ENCODE peak calls at places on chromosome 16, in nine cellular contexts. One of them, this sample, is unnamed. For H3K27me3, the result is how much of the 10 kb centered on the place peaks cover.

GRCh38 chr16:19900590-19900989 is 15.9 kb upstream of the GPRC5B start:
- DNase-seq in suprapubic skin: no peak
- DNase-seq in stomach: no peak
- DNase-seq in sigmoid colon: no peak
- DNase-seq in H1: no peak
- DNase-seq in ovary: no peak
- DNase-seq in GM12878: no peak
- DNase-seq in upper lobe of left lung: no peak
- DNase-seq in K562: no peak
- DNase-seq in this sample: no peak

GRCh38 chr16:842061-842476 is 41.5 kb upstream of the GNG13 start:
- DNase-seq in stomach: no peak
- DNase-seq in GM12878: no peak
- DNase-seq in K562: peak
- DNase-seq in ovary: no peak
- DNase-seq in sigmoid colon: no peak
- DNase-seq in H1: no peak
- DNase-seq in suprapubic skin: no peak
- DNase-seq in upper lobe of left lung: peak
- DNase-seq in this sample: no peak

GRCh38 chr16:22195695-22196558 is 10.2 kb upstream of the EEF2K start:
- DNase-seq in ovary: peak
- DNase-seq in upper lobe of left lung: peak
- DNase-seq in H1: peak
- DNase-seq in K562: peak
- DNase-seq in stomach: peak
- DNase-seq in GM12878: peak
- DNase-seq in sigmoid colon: peak
- DNase-seq in suprapubic skin: peak
- DNase-seq in this sample: peak

GRCh38 chr16:19916064-19916463 is 31.4 kb upstream of the GPRC5B start:
- DNase-seq in sigmoid colon: no peak
- DNase-seq in GM12878: no peak
- DNase-seq in suprapubic skin: no peak
- DNase-seq in K562: no peak
- DNase-seq in stomach: no peak
- DNase-seq in H1: no peak
- DNase-seq in upper lobe of left lung: no peak
- DNase-seq in ovary: no peak
- DNase-seq in this sample: no peak

GRCh38 chr16:81739503-81739902 is 39.6 kb upstream of the PLCG2 start:
- DNase-seq in K562: no peak
- DNase-seq in sigmoid colon: no peak
- DNase-seq in GM12878: no peak
- DNase-seq in upper lobe of left lung: no peak
- DNase-seq in stomach: no peak
- DNase-seq in ovary: no peak
- DNase-seq in suprapubic skin: no peak
- DNase-seq in H1: no peak
- DNase-seq in this sample: no peak

GRCh38 chr16:85765273-85765672 is 14.4 kb upstream of the C16orf74 start:
- DNase-seq in K562: no peak
- DNase-seq in ovary: no peak
- DNase-seq in H1: no peak
- DNase-seq in upper lobe of left lung: no peak
- DNase-seq in suprapubic skin: no peak
- DNase-seq in stomach: no peak
- DNase-seq in sigmoid colon: no peak
- DNase-seq in GM12878: no peak
- DNase-seq in this sample: no peak

GRCh38 chr16:8853611-8854010 is 15.2 kb downstream of the CARHSP1 start:
- DNase-seq in suprapubic skin: no peak
- DNase-seq in K562: no peak
- DNase-seq in stomach: no peak
- DNase-seq in GM12878: no peak
- DNase-seq in sigmoid colon: no peak
- DNase-seq in ovary: no peak
- DNase-seq in H1: no peak
- DNase-seq in upper lobe of left lung: no peak
- DNase-seq in this sample: no peak

GRCh38 chr16:30447512-30448226 is 2.0 kb upstream of the SEPHS2 start:
- DNase-seq in ovary: no peak
- DNase-seq in K562: no peak
- DNase-seq in sigmoid colon: no peak
- DNase-seq in upper lobe of left lung: no peak
- DNase-seq in H1: no peak
- DNase-seq in GM12878: no peak
- DNase-seq in stomach: no peak
- DNase-seq in suprapubic skin: no peak
- DNase-seq in this sample: no peak

GRCh38 chr16:77782694-77783093 is 5.7 kb upstream of the VAT1L start:
- DNase-seq in GM12878: no peak
- DNase-seq in suprapubic skin: no peak
- DNase-seq in upper lobe of left lung: no peak
- DNase-seq in sigmoid colon: no peak
- DNase-seq in K562: no peak
- DNase-seq in H1: no peak
- DNase-seq in ovary: no peak
- DNase-seq in stomach: no peak
- DNase-seq in this sample: no peak

GRCh38 chr16:68247400-68247799 is 2.2 kb downstream of the PLA2G15 start:
- DNase-seq in H1: no peak
- DNase-seq in suprapubic skin: no peak
- DNase-seq in GM12878: no peak
- DNase-seq in sigmoid colon: no peak
- DNase-seq in K562: no peak
- DNase-seq in ovary: no peak
- DNase-seq in stomach: no peak
- DNase-seq in upper lobe of left lung: no peak
- DNase-seq in this sample: no peak

GRCh38 chr16:4067262-4068001 is 48.8 kb downstream of the ADCY9 start:
- DNase-seq in H1: peak
- DNase-seq in sigmoid colon: peak
- DNase-seq in GM12878: no peak
- DNase-seq in ovary: no peak
- DNase-seq in stomach: no peak
- DNase-seq in upper lobe of left lung: no peak
- DNase-seq in suprapubic skin: no peak
- DNase-seq in K562: no peak
- DNase-seq in this sample: no peak

DNA sequence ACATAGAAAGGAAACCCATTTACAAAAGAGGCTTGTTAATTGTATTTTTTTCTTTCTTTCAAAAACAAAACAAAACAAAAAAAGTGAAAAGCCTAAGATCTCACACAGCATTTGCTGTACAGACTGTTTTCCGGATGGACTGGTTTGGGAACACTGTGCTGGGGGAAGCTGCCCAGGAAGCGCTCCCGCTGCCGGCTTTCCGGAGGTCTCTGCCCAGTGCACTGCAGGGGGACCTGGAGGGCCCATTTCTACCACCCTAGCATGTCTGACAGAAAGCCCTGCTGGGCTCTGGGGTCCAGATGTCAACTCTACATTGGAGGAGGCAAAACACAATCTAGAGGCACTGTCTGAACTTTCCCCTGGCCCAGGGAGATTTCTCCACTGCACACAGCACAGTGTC is 26.3 kb upstream of the CLEC18B start:
- DNase-seq in stomach: no peak
- DNase-seq in K562: no peak
- DNase-seq in GM12878: no peak
- DNase-seq in upper lobe of left lung: peak
- DNase-seq in sigmoid colon: no peak
- DNase-seq in ovary: no peak
- DNase-seq in suprapubic skin: no peak
- DNase-seq in H1: no peak
- DNase-seq in this sample: no peak
- TF ChIP-seq EP300 in stomach: no peak
- TF ChIP-seq EP300 in K562: no peak
- TF ChIP-seq EP300 in GM12878: no peak
- TF ChIP-seq EP300 in upper lobe of left lung: no peak
- TF ChIP-seq EP300 in sigmoid colon: no peak
- TF ChIP-seq EP300 in ovary: no peak
- TF ChIP-seq EP300 in suprapubic skin: no peak
- TF ChIP-seq EP300 in H1: no peak
- TF ChIP-seq EP300 in this sample: no peak

GRCh38 chr16:54366943-54367342 is 80.4 kb upstream of the IRX3 start:
- DNase-seq in sigmoid colon: no peak
- DNase-seq in GM12878: no peak
- DNase-seq in upper lobe of left lung: no peak
- DNase-seq in H1: no peak
- DNase-seq in suprapubic skin: no peak
- DNase-seq in ovary: no peak
- DNase-seq in K562: no peak
- DNase-seq in stomach: no peak
- DNase-seq in this sample: no peak
- H3K27me3 ChIP-seq in sigmoid colon: under half
- H3K27me3 ChIP-seq in GM12878: under half
- H3K27me3 ChIP-seq in upper lobe of left lung: under half
- H3K27me3 ChIP-seq in H1: under half
- H3K27me3 ChIP-seq in suprapubic skin: under half
- H3K27me3 ChIP-seq in ovary: under half
- H3K27me3 ChIP-seq in K562: under half
- H3K27me3 ChIP-seq in stomach: under half
- H3K27me3 ChIP-seq in this sample: under half

GRCh38 chr16:89360760-89361435 is 129.5 kb downstream of the ANKRD11 start:
- DNase-seq in stomach: peak
- DNase-seq in sigmoid colon: no peak
- DNase-seq in GM12878: peak
- DNase-seq in K562: no peak
- DNase-seq in suprapubic skin: no peak
- DNase-seq in H1: no peak
- DNase-seq in upper lobe of left lung: no peak
- DNase-seq in ovary: no peak
- DNase-seq in this sample: no peak
- TF ChIP-seq EP300 in stomach: no peak
- TF ChIP-seq EP300 in sigmoid colon: no peak
- TF ChIP-seq EP300 in GM12878: no peak
- TF ChIP-seq EP300 in K562: no peak
- TF ChIP-seq EP300 in suprapubic skin: no peak
- TF ChIP-seq EP300 in H1: no peak
- TF ChIP-seq EP300 in upper lobe of left lung: no peak
- TF ChIP-seq EP300 in ovary: no peak
- TF ChIP-seq EP300 in this sample: no peak

DNA sequence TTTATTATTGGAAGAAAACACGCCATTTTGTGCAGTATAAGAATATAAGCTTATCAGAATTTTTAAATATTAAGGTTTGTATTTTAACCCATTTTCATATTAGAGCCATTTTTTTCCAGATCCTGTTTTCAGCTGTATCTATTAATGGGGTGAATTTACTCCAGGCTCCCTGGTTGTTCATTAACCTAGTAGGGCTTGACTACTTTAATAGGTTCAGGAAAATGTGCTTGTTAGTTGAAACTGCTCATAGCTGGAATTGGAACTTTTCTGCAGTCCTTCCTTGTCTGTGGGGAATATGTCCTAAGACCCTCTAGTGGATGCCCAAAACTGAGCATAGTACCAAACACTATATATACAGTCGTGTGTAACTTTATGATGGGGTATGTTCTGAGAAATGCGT is 28.0 kb downstream of the NFAT5 start:
- DNase-seq in sigmoid colon: no peak
- DNase-seq in stomach: no peak
- DNase-seq in suprapubic skin: no peak
- DNase-seq in H1: no peak
- DNase-seq in GM12878: no peak
- DNase-seq in ovary: no peak
- DNase-seq in upper lobe of left lung: no peak
- DNase-seq in K562: no peak
- DNase-seq in this sample: no peak
- H3K27me3 ChIP-seq in sigmoid colon: under half
- H3K27me3 ChIP-seq in stomach: under half
- H3K27me3 ChIP-seq in suprapubic skin: under half
- H3K27me3 ChIP-seq in H1: under half
- H3K27me3 ChIP-seq in GM12878: under half
- H3K27me3 ChIP-seq in ovary: under half
- H3K27me3 ChIP-seq in upper lobe of left lung: under half
- H3K27me3 ChIP-seq in K562: under half
- H3K27me3 ChIP-seq in this sample: under half

GRCh38 chr16:87409781-87410180 is 17.6 kb downstream of the MAP1LC3B start:
- DNase-seq in suprapubic skin: no peak
- DNase-seq in sigmoid colon: peak
- DNase-seq in stomach: no peak
- DNase-seq in GM12878: no peak
- DNase-seq in K562: no peak
- DNase-seq in H1: no peak
- DNase-seq in upper lobe of left lung: no peak
- DNase-seq in ovary: no peak
- DNase-seq in this sample: no peak
- TF ChIP-seq EP300 in suprapubic skin: no peak
- TF ChIP-seq EP300 in sigmoid colon: no peak
- TF ChIP-seq EP300 in stomach: no peak
- TF ChIP-seq EP300 in GM12878: no peak
- TF ChIP-seq EP300 in K562: no peak
- TF ChIP-seq EP300 in H1: no peak
- TF ChIP-seq EP300 in upper lobe of left lung: no peak
- TF ChIP-seq EP300 in ovary: no peak
- TF ChIP-seq EP300 in this sample: no peak

GRCh38 chr16:1918312-1918889 is at the start of gene HS3ST6:
- DNase-seq in ovary: no peak
- DNase-seq in sigmoid colon: no peak
- DNase-seq in GM12878: no peak
- DNase-seq in K562: peak
- DNase-seq in upper lobe of left lung: peak
- DNase-seq in suprapubic skin: no peak
- DNase-seq in stomach: no peak
- DNase-seq in H1: no peak
- DNase-seq in this sample: no peak

GRCh38 chr16:1918890-1919679 is 870 bp upstream of the HS3ST6 start:
- DNase-seq in upper lobe of left lung: peak
- DNase-seq in GM12878: no peak
- DNase-seq in sigmoid colon: no peak
- DNase-seq in suprapubic skin: no peak
- DNase-seq in stomach: no peak
- DNase-seq in H1: no peak
- DNase-seq in K562: no peak
- DNase-seq in ovary: no peak
- DNase-seq in this sample: no peak

GRCh38 chr16:1916654-1916990 is 1.6 kb downstream of the HS3ST6 start:
- DNase-seq in H1: no peak
- DNase-seq in ovary: no peak
- DNase-seq in stomach: no peak
- DNase-seq in suprapubic skin: no peak
- DNase-seq in upper lobe of left lung: no peak
- DNase-seq in GM12878: no peak
- DNase-seq in sigmoid colon: no peak
- DNase-seq in K562: no peak
- DNase-seq in this sample: no peak

GRCh38 chr16:1917056-1917664 is 1.1 kb downstream of the HS3ST6 start:
- DNase-seq in K562: no peak
- DNase-seq in sigmoid colon: no peak
- DNase-seq in suprapubic skin: no peak
- DNase-seq in GM12878: no peak
- DNase-seq in ovary: no peak
- DNase-seq in upper lobe of left lung: no peak
- DNase-seq in H1: no peak
- DNase-seq in stomach: no peak
- DNase-seq in this sample: no peak

GRCh38 chr16:1917665-1918111 is 527 bp downstream of the HS3ST6 start:
- DNase-seq in H1: no peak
- DNase-seq in suprapubic skin: no peak
- DNase-seq in ovary: no peak
- DNase-seq in GM12878: no peak
- DNase-seq in stomach: no peak
- DNase-seq in sigmoid colon: no peak
- DNase-seq in upper lobe of left lung: peak
- DNase-seq in K562: no peak
- DNase-seq in this sample: no peak
- H3K27me3 ChIP-seq in H1: half or more
- H3K27me3 ChIP-seq in suprapubic skin: half or more
- H3K27me3 ChIP-seq in ovary: under half
- H3K27me3 ChIP-seq in GM12878: under half
- H3K27me3 ChIP-seq in stomach: half or more
- H3K27me3 ChIP-seq in sigmoid colon: half or more
- H3K27me3 ChIP-seq in upper lobe of left lung: under half
- H3K27me3 ChIP-seq in K562: under half
- H3K27me3 ChIP-seq in this sample: under half

GRCh38 chr16:67199011-67199807 is at the start of gene ELMO3:
- DNase-seq in upper lobe of left lung: peak
- DNase-seq in sigmoid colon: no peak
- DNase-seq in ovary: peak
- DNase-seq in stomach: peak
- DNase-seq in H1: peak
- DNase-seq in suprapubic skin: no peak
- DNase-seq in K562: peak
- DNase-seq in GM12878: no peak
- DNase-seq in this sample: no peak
- TF ChIP-seq EP300 in upper lobe of left lung: no peak
- TF ChIP-seq EP300 in sigmoid colon: no peak
- TF ChIP-seq EP300 in ovary: no peak
- TF ChIP-seq EP300 in stomach: no peak
- TF ChIP-seq EP300 in H1: no peak
- TF ChIP-seq EP300 in suprapubic skin: no peak
- TF ChIP-seq EP300 in K562: no peak
- TF ChIP-seq EP300 in GM12878: no peak
- TF ChIP-seq EP300 in this sample: no peak

This sample was measured in tibial nerve.